ENCODE peak calls at places on chromosomes 6 and 20, in seven cellular contexts. V is KBM-7; S is HEK293T; R is Calu3; B is GM20000; F is activated T-cell treated with anti-CD3 and anti-CD28 coated beads for 1 hour; A is activated naive CD4-positive, alpha-beta T cell treated with anti-CD3 and anti-CD28 coated beads, Interleukin-2, amount 50 U/mL, for 16 hours. U is an unnamed sample.

GRCh38 chr6:51814418-51814817 is 273.0 kb downstream of the PKHD1 start:
- DNase-seq in B (no peak), A (no peak), S (no peak), V (no peak), F (no peak), R (no peak), U (no peak)

GRCh38 chr6:85460951-85461805 is 11.3 kb downstream of the NT5E start:
- DNase-seq in F (no peak), V (peak; percentile 17), S (no peak), B (peak; percentile 60), R (peak; percentile 9), A (no peak), U (no peak)

GRCh38 chr20:23870461-23870860 is 9.1 kb downstream of the CST5 start:
- DNase-seq in A (no peak), B (no peak), R (no peak), V (no peak), S (no peak), F (no peak), U (no peak)

GRCh38 chr6:83511901-83512681 is at the start of gene PRSS35:
- DNase-seq in R (peak; percentile 64), S (peak; percentile 76), A (no peak), B (peak; percentile 44), V (peak; percentile 82), F (no peak), U (peak; percentile 88)

GRCh38 chr20:52937701-52938100 is 34.5 kb upstream of the TSHZ2 start:
- DNase-seq in F (no peak), A (no peak), B (no peak), V (no peak), S (peak; percentile 11), R (no peak), U (peak; percentile 53)

GRCh38 chr20:8798505-8798904 is 270.4 kb upstream of the PLCB4 start:
- DNase-seq in F (no peak), R (no peak), A (no peak), S (no peak), B (no peak), V (no peak), U (no peak)

GRCh38 chr6:39057251-39058155 is 8.9 kb downstream of the GLP1R start:
- DNase-seq in B (no peak), V (no peak), F (no peak), R (no peak), S (no peak), A (no peak), U (no peak)

GRCh38 chr6:26538572-26538902 is 371 bp downstream of the HMGN4 start:
- DNase-seq in S (no peak), B (no peak), V (no peak), R (peak; percentile 25), F (no peak), A (no peak), U (no peak)

GRCh38 chr6:89252902-89253301 is 35.7 kb upstream of the GABRR1 start:
- DNase-seq in F (no peak), A (no peak), S (no peak), V (peak; percentile 69), R (no peak), B (no peak), U (no peak)

GRCh38 chr20:47412073-47412472 is 55.6 kb upstream of the ZMYND8 start:
- DNase-seq in R (no peak), F (no peak), S (no peak), A (no peak), B (peak; percentile 24), V (no peak), U (no peak)

GRCh38 chr6:122709922-122710512 is 69.5 kb upstream of the FABP7 start:
- DNase-seq in F (no peak), S (no peak), V (peak; percentile 95), A (no peak), B (peak; percentile 13), R (no peak), U (no peak)